ENCODE peak calls at places on chromosome 15, in ten cellular contexts. One of them, this sample, is unnamed. For H3K4me1, the result is how much of the 10 kb centered on the place peaks cover.

GRCh38 chr15:64878708-64879107 is 33.0 kb upstream of the ANKDD1A start:
- DNase-seq in endothelial cell of umbilical vein: peak
- DNase-seq in adrenal gland: peak
- DNase-seq in CD8-positive, alpha-beta T cell: no peak
- DNase-seq in transverse colon: peak
- DNase-seq in OCI-LY7: no peak
- DNase-seq in ascending aorta: peak
- DNase-seq in psoas muscle: no peak
- DNase-seq in GM23338: no peak
- DNase-seq in tibial artery: peak
- DNase-seq in this sample: no peak

GRCh38 chr15:91182096-91182495 is 82.0 kb downstream of the SV2B start:
- DNase-seq in ascending aorta: no peak
- DNase-seq in adrenal gland: no peak
- DNase-seq in endothelial cell of umbilical vein: no peak
- DNase-seq in tibial artery: no peak
- DNase-seq in CD8-positive, alpha-beta T cell: no peak
- DNase-seq in OCI-LY7: no peak
- DNase-seq in GM23338: no peak
- DNase-seq in psoas muscle: no peak
- DNase-seq in transverse colon: no peak
- DNase-seq in this sample: no peak

GRCh38 chr15:68431792-68432401 is at the start of gene ITGA11:
- DNase-seq in CD8-positive, alpha-beta T cell: no peak
- DNase-seq in tibial artery: peak
- DNase-seq in transverse colon: peak
- DNase-seq in ascending aorta: peak
- DNase-seq in adrenal gland: peak
- DNase-seq in endothelial cell of umbilical vein: peak
- DNase-seq in GM23338: peak
- DNase-seq in psoas muscle: peak
- DNase-seq in OCI-LY7: no peak
- DNase-seq in this sample: peak

GRCh38 chr15:85657132-85657531 is 137.6 kb downstream of the KLHL25 start:
- DNase-seq in transverse colon: no peak
- DNase-seq in OCI-LY7: no peak
- DNase-seq in GM23338: no peak
- DNase-seq in psoas muscle: no peak
- DNase-seq in tibial artery: no peak
- DNase-seq in ascending aorta: no peak
- DNase-seq in adrenal gland: no peak
- DNase-seq in CD8-positive, alpha-beta T cell: no peak
- DNase-seq in endothelial cell of umbilical vein: no peak
- DNase-seq in this sample: no peak

GRCh38 chr15:82846621-82847020 is 37.2 kb downstream of the WHAMM start:
- DNase-seq in GM23338: no peak
- DNase-seq in tibial artery: no peak
- DNase-seq in transverse colon: no peak
- DNase-seq in CD8-positive, alpha-beta T cell: no peak
- DNase-seq in psoas muscle: no peak
- DNase-seq in OCI-LY7: no peak
- DNase-seq in ascending aorta: no peak
- DNase-seq in endothelial cell of umbilical vein: no peak
- DNase-seq in adrenal gland: no peak
- DNase-seq in this sample: no peak

GRCh38 chr15:70826634-70827033 is 27.3 kb downstream of the LARP6 start:
- DNase-seq in OCI-LY7: no peak
- DNase-seq in endothelial cell of umbilical vein: peak
- DNase-seq in tibial artery: peak
- DNase-seq in ascending aorta: peak
- DNase-seq in adrenal gland: peak
- DNase-seq in transverse colon: peak
- DNase-seq in GM23338: no peak
- DNase-seq in psoas muscle: peak
- DNase-seq in CD8-positive, alpha-beta T cell: no peak
- DNase-seq in this sample: peak

GRCh38 chr15:77540346-77541060 is 92.2 kb downstream of the LINGO1 start:
- DNase-seq in tibial artery: no peak
- DNase-seq in CD8-positive, alpha-beta T cell: no peak
- DNase-seq in psoas muscle: no peak
- DNase-seq in OCI-LY7: no peak
- DNase-seq in GM23338: no peak
- DNase-seq in endothelial cell of umbilical vein: no peak
- DNase-seq in ascending aorta: no peak
- DNase-seq in transverse colon: no peak
- DNase-seq in adrenal gland: no peak
- DNase-seq in this sample: no peak

GRCh38 chr15:68400066-68400456 is 31.9 kb downstream of the ITGA11 start:
- DNase-seq in CD8-positive, alpha-beta T cell: no peak
- DNase-seq in GM23338: no peak
- DNase-seq in ascending aorta: no peak
- DNase-seq in endothelial cell of umbilical vein: no peak
- DNase-seq in tibial artery: no peak
- DNase-seq in transverse colon: no peak
- DNase-seq in psoas muscle: no peak
- DNase-seq in adrenal gland: no peak
- DNase-seq in OCI-LY7: no peak
- DNase-seq in this sample: no peak

GRCh38 chr15:88894819-88895767 is at the start of gene HAPLN3:
- DNase-seq in tibial artery: no peak
- DNase-seq in psoas muscle: peak
- DNase-seq in CD8-positive, alpha-beta T cell: peak
- DNase-seq in OCI-LY7: no peak
- DNase-seq in endothelial cell of umbilical vein: peak
- DNase-seq in adrenal gland: peak
- DNase-seq in GM23338: peak
- DNase-seq in ascending aorta: peak
- DNase-seq in transverse colon: peak
- DNase-seq in this sample: no peak

GRCh38 chr15:75223688-75224087 is 22.0 kb downstream of the C15orf39 start:
- DNase-seq in transverse colon: no peak
- DNase-seq in tibial artery: no peak
- DNase-seq in CD8-positive, alpha-beta T cell: no peak
- DNase-seq in GM23338: no peak
- DNase-seq in psoas muscle: peak
- DNase-seq in ascending aorta: no peak
- DNase-seq in endothelial cell of umbilical vein: no peak
- DNase-seq in adrenal gland: no peak
- DNase-seq in OCI-LY7: no peak
- DNase-seq in this sample: no peak

GRCh38 chr15:68595761-68596160 is 17.0 kb downstream of the CORO2B start:
- DNase-seq in ascending aorta: no peak
- DNase-seq in psoas muscle: no peak
- DNase-seq in CD8-positive, alpha-beta T cell: no peak
- DNase-seq in adrenal gland: no peak
- DNase-seq in tibial artery: no peak
- DNase-seq in transverse colon: no peak
- DNase-seq in GM23338: no peak
- DNase-seq in OCI-LY7: no peak
- DNase-seq in endothelial cell of umbilical vein: no peak
- DNase-seq in this sample: no peak

GRCh38 chr15:26051771-26052685 is 188.9 kb upstream of the ATP10A start:
- DNase-seq in psoas muscle: peak
- DNase-seq in endothelial cell of umbilical vein: no peak
- DNase-seq in transverse colon: peak
- DNase-seq in CD8-positive, alpha-beta T cell: no peak
- DNase-seq in adrenal gland: no peak
- DNase-seq in tibial artery: peak
- DNase-seq in OCI-LY7: no peak
- DNase-seq in ascending aorta: peak
- DNase-seq in GM23338: no peak
- DNase-seq in this sample: no peak

GRCh38 chr15:51097553-51098330 is 3.0 kb upstream of the TNFAIP8L3 start:
- DNase-seq in endothelial cell of umbilical vein: peak
- DNase-seq in OCI-LY7: no peak
- DNase-seq in adrenal gland: no peak
- DNase-seq in CD8-positive, alpha-beta T cell: no peak
- DNase-seq in transverse colon: no peak
- DNase-seq in tibial artery: no peak
- DNase-seq in psoas muscle: no peak
- DNase-seq in ascending aorta: no peak
- DNase-seq in GM23338: no peak
- DNase-seq in this sample: no peak

DNA sequence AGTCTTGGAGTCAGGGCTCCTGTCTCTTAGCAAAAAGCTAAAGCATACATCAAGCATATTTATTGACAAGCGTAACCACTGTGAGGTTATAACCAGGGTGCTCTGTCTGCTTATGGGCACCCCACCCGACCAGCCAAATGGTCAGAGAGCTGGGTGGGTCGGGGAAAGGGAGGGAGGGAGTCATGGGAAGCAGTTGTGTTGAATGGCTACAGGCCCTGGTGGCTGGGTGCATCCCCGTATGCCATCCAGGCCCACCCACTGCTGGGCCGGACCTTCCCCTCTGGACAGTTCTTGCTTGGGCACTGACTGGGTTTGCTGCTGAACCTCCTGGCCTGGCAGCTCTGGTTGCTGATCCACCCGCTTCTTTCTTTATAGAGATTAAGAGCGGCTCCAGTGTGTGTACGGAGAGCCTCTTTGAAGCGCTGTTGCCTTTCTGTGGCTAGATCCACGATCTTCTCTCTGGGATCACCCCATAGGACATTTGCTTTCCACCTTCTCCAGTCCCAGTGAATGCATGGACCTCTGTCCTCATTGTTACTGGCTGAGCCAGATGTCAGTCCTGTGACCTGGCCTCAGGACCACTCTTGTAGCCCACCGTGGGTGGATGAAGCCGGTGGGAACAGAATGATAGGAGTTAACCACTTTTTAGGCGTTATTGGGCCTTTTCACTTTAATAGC is 59.6 kb downstream of the SMAD3 start:
- DNase-seq in CD8-positive, alpha-beta T cell: no peak
- DNase-seq in psoas muscle: no peak
- DNase-seq in ascending aorta: no peak
- DNase-seq in tibial artery: no peak
- DNase-seq in transverse colon: no peak
- DNase-seq in endothelial cell of umbilical vein: no peak
- DNase-seq in GM23338: no peak
- DNase-seq in OCI-LY7: no peak
- DNase-seq in adrenal gland: no peak
- DNase-seq in this sample: no peak
- H3K4me1 ChIP-seq in CD8-positive, alpha-beta T cell: under half
- H3K4me1 ChIP-seq in psoas muscle: half or more
- H3K4me1 ChIP-seq in ascending aorta: half or more
- H3K4me1 ChIP-seq in tibial artery: half or more
- H3K4me1 ChIP-seq in transverse colon: under half
- H3K4me1 ChIP-seq in endothelial cell of umbilical vein: half or more
- H3K4me1 ChIP-seq in GM23338: under half
- H3K4me1 ChIP-seq in OCI-LY7: under half
- H3K4me1 ChIP-seq in adrenal gland: under half
- H3K4me1 ChIP-seq in this sample: half or more

DNA sequence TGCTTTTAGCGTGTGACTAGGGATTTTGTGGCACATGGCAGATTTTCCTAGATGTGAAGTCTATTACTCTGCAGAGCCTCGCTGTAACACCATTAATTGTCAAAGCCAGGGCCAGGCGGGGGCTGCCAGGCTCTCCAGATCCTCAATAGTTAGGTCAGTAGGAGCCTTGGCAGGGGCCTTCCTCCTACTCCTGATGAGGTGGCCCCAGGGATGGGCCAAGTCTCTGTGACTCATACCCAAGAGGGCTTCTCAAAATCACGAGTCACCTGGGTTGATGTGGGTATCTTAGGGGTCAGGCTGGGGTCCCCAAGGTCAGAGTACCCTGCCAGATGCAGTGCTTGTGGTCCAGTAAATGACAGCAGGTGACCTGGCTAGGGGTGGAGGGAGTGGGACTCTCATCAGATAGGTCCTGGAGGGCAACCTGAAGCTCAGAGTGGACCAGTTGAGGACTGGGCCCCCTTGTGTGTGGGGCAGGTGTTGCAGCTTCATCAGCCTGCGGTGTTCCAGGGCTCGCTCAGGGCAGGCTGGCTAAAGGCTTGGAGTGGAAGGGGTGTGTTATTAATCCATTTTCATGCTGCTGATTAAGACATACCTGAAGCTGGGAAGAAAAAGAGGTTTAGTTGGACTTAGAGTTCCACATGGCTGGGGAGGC is 88.5 kb upstream of the MYZAP start:
- DNase-seq in GM23338: peak
- DNase-seq in ascending aorta: no peak
- DNase-seq in CD8-positive, alpha-beta T cell: no peak
- DNase-seq in psoas muscle: no peak
- DNase-seq in endothelial cell of umbilical vein: no peak
- DNase-seq in adrenal gland: no peak
- DNase-seq in transverse colon: no peak
- DNase-seq in OCI-LY7: peak
- DNase-seq in tibial artery: no peak
- DNase-seq in this sample: no peak
- TF ChIP-seq CTCF in GM23338: peak
- TF ChIP-seq CTCF in ascending aorta: no peak
- TF ChIP-seq CTCF in CD8-positive, alpha-beta T cell: no peak
- TF ChIP-seq CTCF in psoas muscle: no peak
- TF ChIP-seq CTCF in endothelial cell of umbilical vein: peak
- TF ChIP-seq CTCF in adrenal gland: no peak
- TF ChIP-seq CTCF in transverse colon: no peak
- TF ChIP-seq CTCF in OCI-LY7: peak
- TF ChIP-seq CTCF in tibial artery: no peak
- TF ChIP-seq CTCF in this sample: no peak

DNA sequence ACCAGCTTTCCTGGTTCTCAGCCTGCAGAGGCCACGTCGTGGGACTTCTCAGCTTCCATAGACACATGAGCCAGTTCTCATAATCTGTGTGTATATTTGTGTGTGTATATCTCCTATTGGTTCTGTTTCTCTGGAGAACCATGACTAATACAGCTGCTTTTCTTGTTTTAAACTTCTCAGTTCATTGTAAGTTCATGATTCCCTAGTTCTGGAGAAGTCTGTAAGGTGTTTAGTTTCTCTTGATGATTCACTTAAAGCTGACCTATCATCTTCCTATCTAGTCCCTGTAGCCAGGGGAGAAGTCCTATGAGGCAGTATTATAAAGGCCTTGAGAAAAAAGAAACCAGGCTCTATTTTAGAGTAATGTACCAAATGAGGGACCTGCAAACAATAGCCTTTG is 147.7 kb downstream of the RYR3 start:
- DNase-seq in endothelial cell of umbilical vein: no peak
- DNase-seq in GM23338: no peak
- DNase-seq in tibial artery: no peak
- DNase-seq in OCI-LY7: no peak
- DNase-seq in ascending aorta: no peak
- DNase-seq in CD8-positive, alpha-beta T cell: no peak
- DNase-seq in adrenal gland: no peak
- DNase-seq in psoas muscle: no peak
- DNase-seq in transverse colon: no peak
- DNase-seq in this sample: no peak
- H3K4me3 ChIP-seq in endothelial cell of umbilical vein: no peak
- H3K4me3 ChIP-seq in GM23338: no peak
- H3K4me3 ChIP-seq in tibial artery: no peak
- H3K4me3 ChIP-seq in OCI-LY7: no peak
- H3K4me3 ChIP-seq in ascending aorta: no peak
- H3K4me3 ChIP-seq in CD8-positive, alpha-beta T cell: no peak
- H3K4me3 ChIP-seq in adrenal gland: no peak
- H3K4me3 ChIP-seq in psoas muscle: no peak
- H3K4me3 ChIP-seq in transverse colon: no peak
- H3K4me3 ChIP-seq in this sample: no peak

DNA sequence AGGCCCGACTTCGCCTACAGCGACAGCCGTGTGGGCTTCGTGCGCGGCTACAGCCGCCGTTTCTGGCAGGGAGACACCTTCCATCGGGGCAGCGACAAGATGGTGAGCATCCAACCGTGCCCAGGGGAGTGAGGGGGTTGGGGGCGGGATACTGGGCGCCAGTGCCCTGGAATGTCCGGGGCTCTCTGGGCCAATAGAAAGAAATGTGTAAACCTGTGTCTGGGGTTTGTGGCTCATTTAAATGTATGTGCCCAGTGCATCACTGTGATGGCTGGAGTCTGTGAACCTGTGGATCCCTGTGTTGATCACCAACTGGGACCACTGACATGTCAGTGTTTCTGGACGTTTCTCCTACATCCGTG is 423 bp downstream of the CHAC1 start:
- DNase-seq in ascending aorta: no peak
- DNase-seq in psoas muscle: no peak
- DNase-seq in tibial artery: no peak
- DNase-seq in CD8-positive, alpha-beta T cell: no peak
- DNase-seq in adrenal gland: no peak
- DNase-seq in endothelial cell of umbilical vein: no peak
- DNase-seq in transverse colon: no peak
- DNase-seq in OCI-LY7: no peak
- DNase-seq in GM23338: peak
- DNase-seq in this sample: no peak
- H3K4me1 ChIP-seq in ascending aorta: under half
- H3K4me1 ChIP-seq in psoas muscle: half or more
- H3K4me1 ChIP-seq in tibial artery: under half
- H3K4me1 ChIP-seq in CD8-positive, alpha-beta T cell: under half
- H3K4me1 ChIP-seq in adrenal gland: under half
- H3K4me1 ChIP-seq in endothelial cell of umbilical vein: under half
- H3K4me1 ChIP-seq in transverse colon: under half
- H3K4me1 ChIP-seq in OCI-LY7: under half
- H3K4me1 ChIP-seq in GM23338: under half
- H3K4me1 ChIP-seq in this sample: under half